ENCODE peak calls at places on chromosomes 13 and 19, in seven cellular contexts. One of them, this sample, is unnamed.

GRCh38 chr13:90443268-90443667 is 904.2 kb upstream of the MIR17HG start:
- DNase-seq in COR-L47: no peak
- DNase-seq in stimulated activated CD8-positive, alpha-beta memory T cell treated with anti-CD3 and anti-CD28 coated beads, Interleukin-15, amount 100 ng/mL, for 4 hours: no peak
- DNase-seq in Daoy: no peak
- DNase-seq in KBM-7: no peak
- DNase-seq in psoas muscle: no peak
- DNase-seq in HS-5: no peak
- DNase-seq in this sample: no peak

GRCh38 chr13:31000889-31001288 is 68.4 kb downstream of the TEX26 start:
- DNase-seq in psoas muscle: no peak
- DNase-seq in KBM-7: no peak
- DNase-seq in Daoy: no peak
- DNase-seq in COR-L47: no peak
- DNase-seq in HS-5: no peak
- DNase-seq in stimulated activated CD8-positive, alpha-beta memory T cell treated with anti-CD3 and anti-CD28 coated beads, Interleukin-15, amount 100 ng/mL, for 4 hours: no peak
- DNase-seq in this sample: no peak

GRCh38 chr19:43306097-43306496 is 36.8 kb upstream of the PSG9 start:
- DNase-seq in COR-L47: no peak
- DNase-seq in psoas muscle: no peak
- DNase-seq in stimulated activated CD8-positive, alpha-beta memory T cell treated with anti-CD3 and anti-CD28 coated beads, Interleukin-15, amount 100 ng/mL, for 4 hours: no peak
- DNase-seq in HS-5: peak
- DNase-seq in Daoy: no peak
- DNase-seq in KBM-7: no peak
- DNase-seq in this sample: no peak

GRCh38 chr19:5586300-5587070 is 18.7 kb upstream of the TINCR start:
- DNase-seq in KBM-7: no peak
- DNase-seq in Daoy: no peak
- DNase-seq in psoas muscle: no peak
- DNase-seq in stimulated activated CD8-positive, alpha-beta memory T cell treated with anti-CD3 and anti-CD28 coated beads, Interleukin-15, amount 100 ng/mL, for 4 hours: no peak
- DNase-seq in HS-5: no peak
- DNase-seq in COR-L47: no peak
- DNase-seq in this sample: no peak

GRCh38 chr13:20399961-20400360 is 125.7 kb downstream of the CRYL1 start:
- DNase-seq in psoas muscle: no peak
- DNase-seq in KBM-7: no peak
- DNase-seq in Daoy: no peak
- DNase-seq in COR-L47: no peak
- DNase-seq in HS-5: no peak
- DNase-seq in stimulated activated CD8-positive, alpha-beta memory T cell treated with anti-CD3 and anti-CD28 coated beads, Interleukin-15, amount 100 ng/mL, for 4 hours: no peak
- DNase-seq in this sample: no peak

GRCh38 chr13:99558570-99559180 is 57.4 kb downstream of the TM9SF2 start:
- DNase-seq in psoas muscle: no peak
- DNase-seq in HS-5: no peak
- DNase-seq in COR-L47: no peak
- DNase-seq in Daoy: no peak
- DNase-seq in stimulated activated CD8-positive, alpha-beta memory T cell treated with anti-CD3 and anti-CD28 coated beads, Interleukin-15, amount 100 ng/mL, for 4 hours: no peak
- DNase-seq in KBM-7: no peak
- DNase-seq in this sample: no peak

GRCh38 chr19:38024991-38025716 is 118.1 kb downstream of the SIPA1L3 start:
- DNase-seq in HS-5: no peak
- DNase-seq in KBM-7: no peak
- DNase-seq in COR-L47: no peak
- DNase-seq in stimulated activated CD8-positive, alpha-beta memory T cell treated with anti-CD3 and anti-CD28 coated beads, Interleukin-15, amount 100 ng/mL, for 4 hours: no peak
- DNase-seq in Daoy: no peak
- DNase-seq in psoas muscle: no peak
- DNase-seq in this sample: no peak

GRCh38 chr13:94860981-94861407 is 148.6 kb upstream of the SOX21 start:
- DNase-seq in KBM-7: peak
- DNase-seq in HS-5: no peak
- DNase-seq in Daoy: peak
- DNase-seq in psoas muscle: no peak
- DNase-seq in stimulated activated CD8-positive, alpha-beta memory T cell treated with anti-CD3 and anti-CD28 coated beads, Interleukin-15, amount 100 ng/mL, for 4 hours: no peak
- DNase-seq in COR-L47: no peak
- DNase-seq in this sample: no peak

GRCh38 chr19:58228584-58229254 is at the start of gene ZNF544:
- DNase-seq in stimulated activated CD8-positive, alpha-beta memory T cell treated with anti-CD3 and anti-CD28 coated beads, Interleukin-15, amount 100 ng/mL, for 4 hours: peak
- DNase-seq in HS-5: peak
- DNase-seq in KBM-7: peak
- DNase-seq in psoas muscle: peak
- DNase-seq in Daoy: peak
- DNase-seq in COR-L47: peak
- DNase-seq in this sample: peak

GRCh38 chr19:28829762-28830161 is 383.2 kb downstream of the UQCRFS1 start:
- DNase-seq in stimulated activated CD8-positive, alpha-beta memory T cell treated with anti-CD3 and anti-CD28 coated beads, Interleukin-15, amount 100 ng/mL, for 4 hours: no peak
- DNase-seq in psoas muscle: no peak
- DNase-seq in HS-5: no peak
- DNase-seq in Daoy: no peak
- DNase-seq in COR-L47: no peak
- DNase-seq in KBM-7: no peak
- DNase-seq in this sample: no peak

GRCh38 chr19:57914517-57914916 is 1.9 kb downstream of the ZNF417 start:
- DNase-seq in Daoy: no peak
- DNase-seq in psoas muscle: no peak
- DNase-seq in KBM-7: no peak
- DNase-seq in stimulated activated CD8-positive, alpha-beta memory T cell treated with anti-CD3 and anti-CD28 coated beads, Interleukin-15, amount 100 ng/mL, for 4 hours: no peak
- DNase-seq in HS-5: no peak
- DNase-seq in COR-L47: no peak
- DNase-seq in this sample: no peak

GRCh38 chr19:40413291-40413994 is at the start of gene PRX:
- DNase-seq in KBM-7: no peak
- DNase-seq in psoas muscle: no peak
- DNase-seq in stimulated activated CD8-positive, alpha-beta memory T cell treated with anti-CD3 and anti-CD28 coated beads, Interleukin-15, amount 100 ng/mL, for 4 hours: no peak
- DNase-seq in Daoy: no peak
- DNase-seq in COR-L47: no peak
- DNase-seq in HS-5: no peak
- DNase-seq in this sample: no peak

GRCh38 chr13:73803997-73804396 is 330.2 kb downstream of the KLF12 start:
- DNase-seq in stimulated activated CD8-positive, alpha-beta memory T cell treated with anti-CD3 and anti-CD28 coated beads, Interleukin-15, amount 100 ng/mL, for 4 hours: no peak
- DNase-seq in HS-5: no peak
- DNase-seq in psoas muscle: no peak
- DNase-seq in COR-L47: no peak
- DNase-seq in KBM-7: no peak
- DNase-seq in Daoy: no peak
- DNase-seq in this sample: no peak

GRCh38 chr13:111639994-111640393 is 319.6 kb downstream of the TEX29 start:
- DNase-seq in HS-5: no peak
- DNase-seq in stimulated activated CD8-positive, alpha-beta memory T cell treated with anti-CD3 and anti-CD28 coated beads, Interleukin-15, amount 100 ng/mL, for 4 hours: no peak
- DNase-seq in COR-L47: no peak
- DNase-seq in KBM-7: no peak
- DNase-seq in psoas muscle: no peak
- DNase-seq in Daoy: peak
- DNase-seq in this sample: no peak

GRCh38 chr13:61954092-61954491 is 538.4 kb upstream of the PCDH20 start:
- DNase-seq in stimulated activated CD8-positive, alpha-beta memory T cell treated with anti-CD3 and anti-CD28 coated beads, Interleukin-15, amount 100 ng/mL, for 4 hours: no peak
- DNase-seq in psoas muscle: no peak
- DNase-seq in HS-5: no peak
- DNase-seq in Daoy: no peak
- DNase-seq in KBM-7: peak
- DNase-seq in COR-L47: no peak
- DNase-seq in this sample: peak

GRCh38 chr13:112580211-112580610 is 7.7 kb downstream of the TUBGCP3 start:
- DNase-seq in COR-L47: no peak
- DNase-seq in HS-5: no peak
- DNase-seq in Daoy: no peak
- DNase-seq in stimulated activated CD8-positive, alpha-beta memory T cell treated with anti-CD3 and anti-CD28 coated beads, Interleukin-15, amount 100 ng/mL, for 4 hours: no peak
- DNase-seq in psoas muscle: no peak
- DNase-seq in KBM-7: no peak
- DNase-seq in this sample: no peak

GRCh38 chr19:40445945-40446784 is 2.0 kb upstream of the SERTAD3 start:
- DNase-seq in stimulated activated CD8-positive, alpha-beta memory T cell treated with anti-CD3 and anti-CD28 coated beads, Interleukin-15, amount 100 ng/mL, for 4 hours: no peak
- DNase-seq in HS-5: no peak
- DNase-seq in Daoy: no peak
- DNase-seq in psoas muscle: no peak
- DNase-seq in KBM-7: no peak
- DNase-seq in COR-L47: no peak
- DNase-seq in this sample: no peak

GRCh38 chr19:8004723-8005513 is 523 bp downstream of the ELAVL1 start:
- DNase-seq in stimulated activated CD8-positive, alpha-beta memory T cell treated with anti-CD3 and anti-CD28 coated beads, Interleukin-15, amount 100 ng/mL, for 4 hours: no peak
- DNase-seq in psoas muscle: no peak
- DNase-seq in COR-L47: peak
- DNase-seq in Daoy: no peak
- DNase-seq in KBM-7: peak
- DNase-seq in HS-5: no peak
- DNase-seq in this sample: peak

GRCh38 chr13:76764429-76764828 is 121.8 kb downstream of the KCTD12 start:
- DNase-seq in Daoy: peak
- DNase-seq in KBM-7: peak
- DNase-seq in HS-5: no peak
- DNase-seq in stimulated activated CD8-positive, alpha-beta memory T cell treated with anti-CD3 and anti-CD28 coated beads, Interleukin-15, amount 100 ng/mL, for 4 hours: no peak
- DNase-seq in psoas muscle: peak
- DNase-seq in COR-L47: no peak
- DNase-seq in this sample: peak

GRCh38 chr19:13094771-13095392 is 7.8 kb downstream of the LYL1 start:
- DNase-seq in stimulated activated CD8-positive, alpha-beta memory T cell treated with anti-CD3 and anti-CD28 coated beads, Interleukin-15, amount 100 ng/mL, for 4 hours: no peak
- DNase-seq in Daoy: no peak
- DNase-seq in COR-L47: no peak
- DNase-seq in KBM-7: no peak
- DNase-seq in psoas muscle: no peak
- DNase-seq in HS-5: no peak
- DNase-seq in this sample: peak

GRCh38 chr19:48110350-48110966 is at the start of gene PLA2G4C:
- DNase-seq in HS-5: peak
- DNase-seq in psoas muscle: peak
- DNase-seq in COR-L47: peak
- DNase-seq in Daoy: peak
- DNase-seq in stimulated activated CD8-positive, alpha-beta memory T cell treated with anti-CD3 and anti-CD28 coated beads, Interleukin-15, amount 100 ng/mL, for 4 hours: peak
- DNase-seq in KBM-7: peak
- DNase-seq in this sample: peak

GRCh38 chr13:81929988-81930387 is 1589.1 kb upstream of the SPRY2 start:
- DNase-seq in stimulated activated CD8-positive, alpha-beta memory T cell treated with anti-CD3 and anti-CD28 coated beads, Interleukin-15, amount 100 ng/mL, for 4 hours: no peak
- DNase-seq in COR-L47: peak
- DNase-seq in psoas muscle: no peak
- DNase-seq in HS-5: peak
- DNase-seq in KBM-7: peak
- DNase-seq in Daoy: no peak
- DNase-seq in this sample: peak

GRCh38 chr13:99601535-99601934 is 100.3 kb downstream of the TM9SF2 start:
- DNase-seq in HS-5: no peak
- DNase-seq in KBM-7: peak
- DNase-seq in stimulated activated CD8-positive, alpha-beta memory T cell treated with anti-CD3 and anti-CD28 coated beads, Interleukin-15, amount 100 ng/mL, for 4 hours: no peak
- DNase-seq in psoas muscle: no peak
- DNase-seq in COR-L47: no peak
- DNase-seq in Daoy: no peak
- DNase-seq in this sample: no peak

This sample was measured in Kasumi-1.